ENCODE peak calls at places on chromosomes 7 and 10, in four cellular contexts. One of them, this sample, is unnamed.

GRCh38 chr10:104318096-104318725 is 20.1 kb downstream of the ITPRIP start:
- DNase-seq in GM12878: no peak
- DNase-seq in SK-N-SH: no peak
- DNase-seq in HCT116: no peak
- DNase-seq in this sample: no peak

GRCh38 chr7:135508853-135509588 is 881 bp downstream of the CNOT4 start:
- DNase-seq in HCT116: no peak
- DNase-seq in GM12878: peak
- DNase-seq in SK-N-SH: peak
- DNase-seq in this sample: peak

GRCh38 chr7:77802557-77803410 is 4.2 kb downstream of the PHTF2 start:
- DNase-seq in HCT116: no peak
- DNase-seq in GM12878: no peak
- DNase-seq in SK-N-SH: no peak
- DNase-seq in this sample: no peak

GRCh38 chr10:131755200-131755599 is 145.6 kb upstream of the PPP2R2D start:
- DNase-seq in GM12878: no peak
- DNase-seq in HCT116: no peak
- DNase-seq in SK-N-SH: no peak
- DNase-seq in this sample: no peak

GRCh38 chr7:146359181-146359580 is 242.6 kb downstream of the CNTNAP2 start:
- DNase-seq in HCT116: no peak
- DNase-seq in SK-N-SH: no peak
- DNase-seq in GM12878: no peak
- DNase-seq in this sample: no peak

GRCh38 chr10:79387974-79388850 is 40.9 kb downstream of the PPIF start:
- DNase-seq in SK-N-SH: peak
- DNase-seq in GM12878: no peak
- DNase-seq in HCT116: no peak
- DNase-seq in this sample: no peak

GRCh38 chr10:43212043-43212721 is 54.7 kb downstream of the RASGEF1A start:
- DNase-seq in SK-N-SH: no peak
- DNase-seq in GM12878: no peak
- DNase-seq in HCT116: no peak
- DNase-seq in this sample: no peak

GRCh38 chr7:108235451-108236061 is 105.4 kb upstream of the LAMB4 start:
- DNase-seq in SK-N-SH: no peak
- DNase-seq in HCT116: no peak
- DNase-seq in GM12878: no peak
- DNase-seq in this sample: no peak

GRCh38 chr7:31053986-31054385 is 1.9 kb downstream of the ADCYAP1R1 start:
- DNase-seq in GM12878: no peak
- DNase-seq in HCT116: no peak
- DNase-seq in SK-N-SH: no peak
- DNase-seq in this sample: no peak

GRCh38 chr7:25851332-25852248 is 300.4 kb upstream of the NFE2L3 start:
- DNase-seq in SK-N-SH: peak
- DNase-seq in HCT116: no peak
- DNase-seq in GM12878: no peak
- DNase-seq in this sample: peak

GRCh38 chr10:101063162-101063525 is 1.4 kb downstream of the KAZALD1 start:
- DNase-seq in HCT116: no peak
- DNase-seq in SK-N-SH: no peak
- DNase-seq in GM12878: no peak
- DNase-seq in this sample: no peak

GRCh38 chr7:106848851-106849442 is 16.1 kb upstream of the PIK3CG start:
- DNase-seq in GM12878: no peak
- DNase-seq in HCT116: no peak
- DNase-seq in SK-N-SH: no peak
- DNase-seq in this sample: no peak

GRCh38 chr10:97332586-97333350 is 1.8 kb downstream of the FRAT2 start:
- DNase-seq in GM12878: no peak
- DNase-seq in HCT116: no peak
- DNase-seq in SK-N-SH: no peak
- DNase-seq in this sample: peak

GRCh38 chr7:45920543-45921380 is at the start of gene IGFBP3:
- DNase-seq in GM12878: no peak
- DNase-seq in SK-N-SH: peak
- DNase-seq in HCT116: no peak
- DNase-seq in this sample: peak

GRCh38 chr10:32906595-32906994 is 51.4 kb downstream of the ITGB1 start:
- DNase-seq in SK-N-SH: no peak
- DNase-seq in HCT116: no peak
- DNase-seq in GM12878: no peak
- DNase-seq in this sample: no peak

GRCh38 chr10:130050008-130050407 is 60.6 kb downstream of the C10orf143 start:
- DNase-seq in HCT116: no peak
- DNase-seq in SK-N-SH: no peak
- DNase-seq in GM12878: no peak
- DNase-seq in this sample: no peak

GRCh38 chr10:56880541-56880940 is 519.5 kb upstream of the ZWINT start:
- DNase-seq in SK-N-SH: no peak
- DNase-seq in HCT116: no peak
- DNase-seq in GM12878: no peak
- DNase-seq in this sample: no peak

GRCh38 chr7:138449580-138449979 is 10.5 kb upstream of the TRIM24 start:
- DNase-seq in SK-N-SH: peak
- DNase-seq in GM12878: no peak
- DNase-seq in HCT116: no peak
- DNase-seq in this sample: peak

GRCh38 chr7:47934831-47935230 is 13.4 kb downstream of the PKD1L1 start:
- DNase-seq in SK-N-SH: no peak
- DNase-seq in GM12878: no peak
- DNase-seq in HCT116: no peak
- DNase-seq in this sample: no peak

GRCh38 chr7:116211913-116212596 is 1.7 kb downstream of the TES start:
- DNase-seq in SK-N-SH: no peak
- DNase-seq in HCT116: no peak
- DNase-seq in GM12878: no peak
- DNase-seq in this sample: no peak

GRCh38 chr7:69882269-69882668 is 284.0 kb downstream of the AUTS2 start:
- DNase-seq in GM12878: no peak
- DNase-seq in HCT116: no peak
- DNase-seq in SK-N-SH: no peak
- DNase-seq in this sample: no peak

GRCh38 chr10:75209325-75210192 is 1.0 kb upstream of the VDAC2 start:
- DNase-seq in SK-N-SH: peak
- DNase-seq in GM12878: peak
- DNase-seq in HCT116: no peak
- DNase-seq in this sample: peak
- TF ChIP-seq JUND in SK-N-SH: no peak
- TF ChIP-seq JUND in GM12878: no peak
- TF ChIP-seq JUND in HCT116: no peak
- TF ChIP-seq JUND in this sample: no peak

DNA sequence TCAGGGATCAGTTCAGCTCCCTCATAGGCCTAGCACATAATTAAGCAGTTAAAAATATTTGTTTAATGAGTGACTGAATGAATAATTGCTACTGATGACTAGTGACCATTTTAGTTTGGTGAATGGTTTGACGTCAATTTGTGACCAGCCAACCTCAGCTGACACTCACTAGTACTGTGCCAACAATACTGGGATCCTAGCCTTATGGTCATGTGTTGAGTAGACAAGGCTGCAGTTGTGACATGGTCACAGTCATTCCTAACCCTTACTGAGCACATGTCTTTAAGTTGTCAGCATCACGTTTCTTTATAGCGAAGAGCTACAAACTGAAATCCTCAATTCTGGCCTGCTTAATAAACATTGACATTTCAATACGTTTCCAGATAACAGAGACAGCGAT is 86.9 kb upstream of the SLC26A5 start:
- DNase-seq in HCT116: no peak
- DNase-seq in GM12878: no peak
- DNase-seq in SK-N-SH: no peak
- DNase-seq in this sample: no peak
- TF ChIP-seq JUND in HCT116: no peak
- TF ChIP-seq JUND in GM12878: no peak
- TF ChIP-seq JUND in SK-N-SH: no peak
- TF ChIP-seq JUND in this sample: no peak

GRCh38 chr7:129784437-129784782 is 168.3 kb downstream of the UBE2H start:
- DNase-seq in HCT116: no peak
- DNase-seq in SK-N-SH: no peak
- DNase-seq in GM12878: no peak
- DNase-seq in this sample: no peak

GRCh38 chr7:129785457-129786178 is 167.1 kb downstream of the UBE2H start:
- DNase-seq in GM12878: no peak
- DNase-seq in SK-N-SH: no peak
- DNase-seq in HCT116: no peak
- DNase-seq in this sample: no peak

GRCh38 chr7:129783097-129783919 is 169.5 kb downstream of the UBE2H start:
- DNase-seq in GM12878: no peak
- DNase-seq in SK-N-SH: peak
- DNase-seq in HCT116: no peak
- DNase-seq in this sample: no peak

GRCh38 chr7:129786179-129786514 is 166.6 kb downstream of the UBE2H start:
- DNase-seq in GM12878: no peak
- DNase-seq in HCT116: no peak
- DNase-seq in SK-N-SH: no peak
- DNase-seq in this sample: no peak

DNA sequence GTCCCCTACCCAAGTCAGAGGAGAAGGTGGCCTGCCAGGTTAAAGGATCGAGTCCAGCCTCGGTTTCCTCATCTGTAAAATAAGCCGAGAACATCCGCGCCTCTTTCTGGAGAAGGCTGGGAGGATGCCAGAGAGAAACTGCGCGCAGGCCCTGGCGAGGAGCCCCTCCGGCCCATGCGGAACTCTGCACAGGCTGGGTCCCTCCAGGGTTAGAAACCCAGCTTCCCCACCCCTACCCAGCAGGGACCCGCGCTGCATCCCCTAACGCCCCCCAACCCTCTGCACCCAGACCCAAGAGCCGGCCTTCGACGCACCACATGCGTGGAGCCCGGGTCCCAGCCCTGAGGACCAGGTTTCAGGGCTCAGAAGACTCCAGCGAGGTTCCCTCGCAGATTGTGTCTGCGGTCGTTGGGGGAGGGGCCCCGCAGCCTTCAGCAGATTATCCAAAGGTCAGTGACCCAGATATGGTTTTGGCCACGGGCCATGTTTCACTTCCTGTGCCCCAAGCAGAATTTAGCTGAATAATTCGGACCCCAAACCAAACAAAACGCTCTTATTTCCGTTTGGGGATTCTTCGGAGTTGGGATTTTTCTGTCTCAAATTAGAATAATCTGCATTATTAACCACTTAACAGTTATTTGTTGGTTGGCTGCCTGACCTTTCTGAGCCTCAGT is 167.8 kb downstream of the UBE2H start:
- DNase-seq in GM12878: peak
- DNase-seq in SK-N-SH: peak
- DNase-seq in HCT116: no peak
- DNase-seq in this sample: no peak
- TF ChIP-seq JUND in GM12878: no peak
- TF ChIP-seq JUND in SK-N-SH: no peak
- TF ChIP-seq JUND in HCT116: no peak
- TF ChIP-seq JUND in this sample: no peak

GRCh38 chr10:126115861-126116260 is 219.5 kb downstream of the FANK1 start:
- DNase-seq in GM12878: no peak
- DNase-seq in HCT116: no peak
- DNase-seq in SK-N-SH: no peak
- DNase-seq in this sample: no peak
- TF ChIP-seq JUND in GM12878: no peak
- TF ChIP-seq JUND in HCT116: no peak
- TF ChIP-seq JUND in SK-N-SH: no peak
- TF ChIP-seq JUND in this sample: no peak

GRCh38 chr7:128030263-128030998 is 806 bp downstream of the LRRC4 start:
- DNase-seq in HCT116: no peak
- DNase-seq in GM12878: no peak
- DNase-seq in SK-N-SH: peak
- DNase-seq in this sample: no peak

GRCh38 chr7:128029405-128029995 is 1.7 kb downstream of the LRRC4 start:
- DNase-seq in SK-N-SH: no peak
- DNase-seq in GM12878: no peak
- DNase-seq in HCT116: no peak
- DNase-seq in this sample: no peak

GRCh38 chr7:128025380-128025779 is 5.9 kb downstream of the LRRC4 start:
- DNase-seq in GM12878: no peak
- DNase-seq in SK-N-SH: no peak
- DNase-seq in HCT116: no peak
- DNase-seq in this sample: no peak

GRCh38 chr7:128026551-128026950 is 4.7 kb downstream of the LRRC4 start:
- DNase-seq in GM12878: no peak
- DNase-seq in HCT116: no peak
- DNase-seq in SK-N-SH: peak
- DNase-seq in this sample: no peak

GRCh38 chr7:128027485-128027980 is 3.7 kb downstream of the LRRC4 start:
- DNase-seq in GM12878: no peak
- DNase-seq in SK-N-SH: no peak
- DNase-seq in HCT116: no peak
- DNase-seq in this sample: no peak
- TF ChIP-seq JUND in GM12878: no peak
- TF ChIP-seq JUND in SK-N-SH: no peak
- TF ChIP-seq JUND in HCT116: no peak
- TF ChIP-seq JUND in this sample: no peak

DNA sequence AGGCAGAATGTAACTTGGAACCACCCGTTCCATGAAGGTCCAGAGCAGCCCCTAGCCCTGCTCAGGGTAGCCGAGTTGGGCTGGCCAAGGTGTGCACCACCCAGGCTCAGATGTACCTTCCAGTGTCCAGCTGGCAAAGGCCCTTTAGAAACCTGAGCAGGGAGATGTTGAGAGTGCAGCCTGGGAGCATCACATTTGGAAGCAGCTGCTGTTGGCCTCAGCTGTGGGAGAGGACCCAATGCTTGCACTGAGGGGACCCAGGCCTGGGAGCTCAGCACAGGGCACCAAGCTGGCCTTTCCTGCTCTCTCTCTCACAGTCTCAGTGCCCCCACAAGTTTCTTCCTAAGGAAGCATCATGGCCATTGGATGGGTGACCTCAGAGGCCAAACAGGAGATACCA is 33.5 kb downstream of the ANXA8 start:
- DNase-seq in SK-N-SH: no peak
- DNase-seq in GM12878: no peak
- DNase-seq in HCT116: no peak
- DNase-seq in this sample: no peak
- TF ChIP-seq JUND in SK-N-SH: no peak
- TF ChIP-seq JUND in GM12878: no peak
- TF ChIP-seq JUND in HCT116: no peak
- TF ChIP-seq JUND in this sample: no peak

GRCh38 chr10:821322-821721 is 110.2 kb downstream of the LARP4B start:
- DNase-seq in SK-N-SH: no peak
- DNase-seq in GM12878: no peak
- DNase-seq in HCT116: no peak
- DNase-seq in this sample: no peak
- TF ChIP-seq JUND in SK-N-SH: no peak
- TF ChIP-seq JUND in GM12878: no peak
- TF ChIP-seq JUND in HCT116: no peak
- TF ChIP-seq JUND in this sample: no peak